ENCODE peak calls at places on chromosomes 11 and 22, in ten cellular contexts. Z is pulmonary artery endothelial cell; S is activated T-cell treated with anti-CD3 and anti-CD28 coated beads for 1 hour; E is neuronal stem cell; B is stimulated activated CD8-positive, alpha-beta memory T cell treated with anti-CD3 and anti-CD28 coated beads, Interleukin-4, amount 100 ng/mL, for 24 hours; D is amniotic stem cell; K is NCI-H2081; I is putamen; L is activated T-helper 1 cell treated with anti-CD3 and anti-CD28 coated beads, Interleukin-2, amount 50 U/mL, for 16 hours; Y is M059J. A is an unnamed sample.

GRCh38 chr11:6320411-6321207 is at the start of gene CAVIN3:
- DNase-seq in S (no peak), Z (no peak), E (peak; percentile 59), D (peak; percentile 64), L (no peak), Y (peak; percentile 92), I (no peak), B (peak; percentile 65), K (no peak), A (peak; percentile 55)

GRCh38 chr11:65225284-65226102 is 36.3 kb upstream of the POLA2 start:
- DNase-seq in E (peak; percentile 36), D (peak; percentile 6), B (no peak), L (peak; percentile 22), S (peak; percentile 43), Z (no peak), Y (peak; percentile 63), K (no peak), I (no peak), A (peak; percentile 42)

GRCh38 chr11:83007909-83008580 is 63.7 kb downstream of the RAB30 start:
- DNase-seq in E (peak; percentile 40), S (no peak), L (no peak), Z (peak; percentile 80), D (no peak), Y (peak; percentile 47), K (peak; percentile 83), I (peak; percentile 56), B (no peak), A (no peak)

GRCh38 chr11:113670830-113671215 is 35.3 kb downstream of the TMPRSS5 start:
- DNase-seq in Y (no peak), L (no peak), Z (no peak), I (no peak), E (no peak), S (no peak), D (no peak), K (no peak), B (no peak), A (no peak)

GRCh38 chr11:77082838-77083552 is 16.2 kb downstream of the CAPN5 start:
- DNase-seq in K (no peak), Z (peak; percentile 24), B (no peak), S (peak; percentile 23), I (no peak), L (no peak), E (no peak), D (no peak), Y (no peak), A (no peak)

GRCh38 chr22:30187726-30188407 is 58.7 kb downstream of the LIF start:
- DNase-seq in I (no peak), S (no peak), D (no peak), Y (peak; percentile 51), E (no peak), Z (no peak), K (no peak), B (no peak), L (no peak), A (no peak)

GRCh38 chr11:59175104-59175503 is 3.2 kb downstream of the DTX4 start:
- DNase-seq in Y (peak; percentile 59), E (no peak), L (no peak), B (no peak), I (no peak), Z (no peak), D (no peak), S (no peak), K (no peak), A (no peak)

GRCh38 chr11:109783017-109783416 is 310.2 kb upstream of the ZC3H12C start:
- DNase-seq in L (no peak), I (no peak), D (no peak), K (peak; percentile 31), E (no peak), S (no peak), B (no peak), Y (no peak), Z (no peak), A (no peak)

GRCh38 chr22:19714320-19715252 is at the start of gene SEPTIN5:
- DNase-seq in D (no peak), E (no peak), S (no peak), K (no peak), B (no peak), Z (no peak), I (no peak), L (no peak), Y (no peak), A (no peak)

GRCh38 chr11:16606784-16607674 is 131.4 kb upstream of the C11orf58 start:
- DNase-seq in K (no peak), D (no peak), Y (no peak), Z (no peak), B (no peak), L (no peak), S (no peak), E (peak; percentile 53), I (no peak), A (no peak)

GRCh38 chr22:20026204-20026908 is 5.4 kb downstream of the TANGO2 start:
- DNase-seq in Z (no peak), S (no peak), B (no peak), D (no peak), Y (no peak), E (no peak), L (no peak), K (no peak), I (no peak), A (no peak)